ENCODE peak calls at places on chromosomes 3 and 15, in nine cellular contexts. One of them, this sample, is unnamed. For H3K4me1 and H3K36me3, the result is how much of the 10 kb centered on the place peaks cover.

GRCh38 chr3:15936347-15936746 is 138.6 kb upstream of the ANKRD28 start:
- DNase-seq in heart right ventricle: no peak
- DNase-seq in neural progenitor cell: no peak
- DNase-seq in pancreas: no peak
- DNase-seq in ovary: no peak
- DNase-seq in astrocyte: no peak
- DNase-seq in HCT116: no peak
- DNase-seq in transverse colon: no peak
- DNase-seq in fibroblast of lung: no peak
- DNase-seq in this sample: no peak

GRCh38 chr15:90414408-90415028 is 26.5 kb downstream of the IQGAP1 start:
- DNase-seq in HCT116: no peak
- DNase-seq in transverse colon: no peak
- DNase-seq in fibroblast of lung: peak
- DNase-seq in astrocyte: peak
- DNase-seq in pancreas: no peak
- DNase-seq in heart right ventricle: no peak
- DNase-seq in neural progenitor cell: no peak
- DNase-seq in ovary: no peak
- DNase-seq in this sample: no peak

GRCh38 chr3:133468251-133468721 is 68.4 kb downstream of the BFSP2 start:
- DNase-seq in heart right ventricle: no peak
- DNase-seq in ovary: no peak
- DNase-seq in pancreas: no peak
- DNase-seq in neural progenitor cell: no peak
- DNase-seq in HCT116: no peak
- DNase-seq in astrocyte: no peak
- DNase-seq in fibroblast of lung: no peak
- DNase-seq in transverse colon: no peak
- DNase-seq in this sample: no peak

GRCh38 chr3:46768061-46768460 is 50.4 kb upstream of the PRSS50 start:
- DNase-seq in HCT116: no peak
- DNase-seq in pancreas: no peak
- DNase-seq in fibroblast of lung: no peak
- DNase-seq in heart right ventricle: no peak
- DNase-seq in transverse colon: no peak
- DNase-seq in astrocyte: no peak
- DNase-seq in ovary: no peak
- DNase-seq in neural progenitor cell: no peak
- DNase-seq in this sample: no peak

GRCh38 chr15:88954431-88955277 is 41.5 kb upstream of the MFGE8 start:
- DNase-seq in HCT116: no peak
- DNase-seq in astrocyte: no peak
- DNase-seq in fibroblast of lung: peak
- DNase-seq in ovary: no peak
- DNase-seq in transverse colon: no peak
- DNase-seq in neural progenitor cell: peak
- DNase-seq in pancreas: peak
- DNase-seq in heart right ventricle: peak
- DNase-seq in this sample: no peak

GRCh38 chr3:196339493-196340254 is 1.5 kb upstream of the TM4SF19 start:
- DNase-seq in heart right ventricle: no peak
- DNase-seq in neural progenitor cell: no peak
- DNase-seq in fibroblast of lung: peak
- DNase-seq in ovary: no peak
- DNase-seq in astrocyte: peak
- DNase-seq in HCT116: no peak
- DNase-seq in transverse colon: no peak
- DNase-seq in pancreas: no peak
- DNase-seq in this sample: no peak

GRCh38 chr3:16723994-16724393 is 118.8 kb upstream of the DAZL start:
- DNase-seq in transverse colon: no peak
- DNase-seq in HCT116: peak
- DNase-seq in heart right ventricle: no peak
- DNase-seq in astrocyte: peak
- DNase-seq in pancreas: no peak
- DNase-seq in ovary: no peak
- DNase-seq in fibroblast of lung: no peak
- DNase-seq in neural progenitor cell: peak
- DNase-seq in this sample: no peak

GRCh38 chr3:25604107-25604805 is 60.5 kb downstream of the TOP2B start:
- DNase-seq in pancreas: no peak
- DNase-seq in fibroblast of lung: peak
- DNase-seq in transverse colon: no peak
- DNase-seq in ovary: no peak
- DNase-seq in neural progenitor cell: no peak
- DNase-seq in HCT116: no peak
- DNase-seq in heart right ventricle: no peak
- DNase-seq in astrocyte: peak
- DNase-seq in this sample: no peak

GRCh38 chr3:184227481-184227935 is 1.9 kb upstream of the VWA5B2 start:
- DNase-seq in astrocyte: no peak
- DNase-seq in heart right ventricle: no peak
- DNase-seq in neural progenitor cell: peak
- DNase-seq in pancreas: no peak
- DNase-seq in HCT116: no peak
- DNase-seq in fibroblast of lung: peak
- DNase-seq in transverse colon: peak
- DNase-seq in ovary: no peak
- DNase-seq in this sample: peak

GRCh38 chr3:172982731-172983364 is 158.2 kb downstream of the SPATA16 start:
- DNase-seq in pancreas: no peak
- DNase-seq in heart right ventricle: no peak
- DNase-seq in neural progenitor cell: no peak
- DNase-seq in HCT116: peak
- DNase-seq in ovary: no peak
- DNase-seq in transverse colon: no peak
- DNase-seq in fibroblast of lung: peak
- DNase-seq in astrocyte: no peak
- DNase-seq in this sample: no peak

GRCh38 chr3:113167929-113168771 is 43.2 kb upstream of the BOC start:
- DNase-seq in ovary: peak
- DNase-seq in fibroblast of lung: no peak
- DNase-seq in pancreas: no peak
- DNase-seq in heart right ventricle: no peak
- DNase-seq in astrocyte: no peak
- DNase-seq in transverse colon: no peak
- DNase-seq in HCT116: no peak
- DNase-seq in neural progenitor cell: no peak
- DNase-seq in this sample: no peak

GRCh38 chr3:107992976-107993684 is 97.7 kb downstream of the CD47 start:
- DNase-seq in ovary: no peak
- DNase-seq in transverse colon: no peak
- DNase-seq in fibroblast of lung: peak
- DNase-seq in pancreas: no peak
- DNase-seq in neural progenitor cell: no peak
- DNase-seq in astrocyte: no peak
- DNase-seq in HCT116: no peak
- DNase-seq in heart right ventricle: no peak
- DNase-seq in this sample: no peak

GRCh38 chr3:107989651-107990050 is 101.2 kb downstream of the CD47 start:
- DNase-seq in ovary: no peak
- DNase-seq in astrocyte: no peak
- DNase-seq in fibroblast of lung: no peak
- DNase-seq in neural progenitor cell: no peak
- DNase-seq in transverse colon: no peak
- DNase-seq in pancreas: no peak
- DNase-seq in HCT116: no peak
- DNase-seq in heart right ventricle: no peak
- DNase-seq in this sample: no peak

GRCh38 chr3:107990926-107991325 is 99.9 kb downstream of the CD47 start:
- DNase-seq in HCT116: no peak
- DNase-seq in neural progenitor cell: no peak
- DNase-seq in ovary: no peak
- DNase-seq in transverse colon: no peak
- DNase-seq in pancreas: no peak
- DNase-seq in heart right ventricle: no peak
- DNase-seq in fibroblast of lung: no peak
- DNase-seq in astrocyte: no peak
- DNase-seq in this sample: no peak

GRCh38 chr3:107988464-107989156 is 102.2 kb downstream of the CD47 start:
- DNase-seq in heart right ventricle: peak
- DNase-seq in HCT116: no peak
- DNase-seq in neural progenitor cell: no peak
- DNase-seq in astrocyte: peak
- DNase-seq in fibroblast of lung: peak
- DNase-seq in transverse colon: peak
- DNase-seq in ovary: peak
- DNase-seq in pancreas: no peak
- DNase-seq in this sample: peak

GRCh38 chr3:107990433-107990832 is 100.4 kb downstream of the CD47 start:
- DNase-seq in astrocyte: no peak
- DNase-seq in pancreas: no peak
- DNase-seq in ovary: no peak
- DNase-seq in transverse colon: no peak
- DNase-seq in HCT116: no peak
- DNase-seq in neural progenitor cell: no peak
- DNase-seq in heart right ventricle: no peak
- DNase-seq in fibroblast of lung: no peak
- DNase-seq in this sample: no peak
- H3K4me1 ChIP-seq in astrocyte: under half
- H3K4me1 ChIP-seq in pancreas: under half
- H3K4me1 ChIP-seq in ovary: under half
- H3K4me1 ChIP-seq in transverse colon: under half
- H3K4me1 ChIP-seq in HCT116: under half
- H3K4me1 ChIP-seq in neural progenitor cell: under half
- H3K4me1 ChIP-seq in heart right ventricle: under half
- H3K4me1 ChIP-seq in fibroblast of lung: under half
- H3K4me1 ChIP-seq in this sample: under half

DNA sequence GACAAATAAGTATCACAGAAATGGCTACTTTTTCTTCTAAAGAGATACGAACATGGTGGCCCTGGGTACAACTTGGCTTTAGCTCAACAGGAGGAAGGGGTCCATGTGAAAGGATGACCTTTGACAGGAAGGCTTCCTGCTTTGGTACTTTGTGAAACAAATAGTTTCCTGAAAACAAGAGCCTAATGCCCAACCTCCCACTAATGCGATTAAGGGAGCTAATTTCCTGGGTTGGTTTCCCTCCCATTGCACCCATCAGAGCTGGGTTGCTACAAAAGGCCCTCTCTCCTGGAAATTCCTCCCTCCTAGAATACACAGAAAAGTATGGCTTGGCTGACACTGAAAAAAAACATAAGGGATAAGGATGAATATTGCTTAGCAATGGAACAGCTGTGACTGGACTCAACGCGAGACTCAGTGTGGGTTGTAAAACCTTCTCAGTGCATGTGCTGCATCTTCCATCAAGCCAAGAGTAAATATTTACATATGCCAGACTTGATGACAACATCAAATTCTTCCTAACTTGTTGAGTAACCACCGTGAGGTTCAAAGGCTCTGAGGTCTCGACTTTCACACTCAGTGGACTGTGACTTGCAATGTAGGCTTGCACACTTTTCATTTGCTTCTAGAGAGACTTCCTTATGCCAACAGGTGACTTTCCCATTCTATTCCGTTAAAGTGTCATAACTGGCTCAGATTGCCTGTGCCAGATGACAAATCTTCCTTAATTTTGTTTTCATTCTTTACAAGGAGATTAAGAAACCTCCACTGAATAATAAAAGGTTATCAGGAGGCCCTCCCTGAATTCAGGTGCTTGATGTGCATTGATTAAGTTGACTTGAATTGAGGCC is 60.1 kb downstream of the ADAMTS9 start:
- DNase-seq in ovary: no peak
- DNase-seq in HCT116: no peak
- DNase-seq in pancreas: no peak
- DNase-seq in neural progenitor cell: peak
- DNase-seq in fibroblast of lung: peak
- DNase-seq in transverse colon: no peak
- DNase-seq in heart right ventricle: no peak
- DNase-seq in astrocyte: no peak
- DNase-seq in this sample: no peak
- H3K36me3 ChIP-seq in ovary: under half
- H3K36me3 ChIP-seq in HCT116: under half
- H3K36me3 ChIP-seq in pancreas: under half
- H3K36me3 ChIP-seq in neural progenitor cell: under half
- H3K36me3 ChIP-seq in fibroblast of lung: under half
- H3K36me3 ChIP-seq in transverse colon: under half
- H3K36me3 ChIP-seq in heart right ventricle: under half
- H3K36me3 ChIP-seq in astrocyte: under half
- H3K36me3 ChIP-seq in this sample: under half

DNA sequence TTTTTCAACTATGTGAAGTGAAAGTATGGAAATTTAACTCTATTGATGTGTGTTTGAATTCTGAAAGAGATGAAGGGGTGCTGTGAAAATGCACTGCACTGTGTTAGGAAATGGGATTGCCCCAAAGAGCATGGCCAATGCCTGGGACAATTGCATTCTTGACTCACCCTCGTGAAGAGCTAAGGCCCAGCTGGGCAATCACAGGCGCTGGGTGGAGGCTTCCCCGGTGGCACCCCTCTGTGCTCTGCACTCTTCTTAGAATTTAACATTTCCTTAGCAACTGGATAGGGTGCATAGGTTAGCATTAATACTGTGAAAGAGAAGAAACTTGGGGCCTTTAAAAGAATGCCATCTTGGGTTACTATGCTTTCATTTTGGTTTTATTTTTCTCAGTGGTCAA is 179.9 kb upstream of the GOLIM4 start:
- DNase-seq in transverse colon: no peak
- DNase-seq in pancreas: no peak
- DNase-seq in ovary: no peak
- DNase-seq in neural progenitor cell: no peak
- DNase-seq in heart right ventricle: no peak
- DNase-seq in fibroblast of lung: no peak
- DNase-seq in astrocyte: no peak
- DNase-seq in HCT116: no peak
- DNase-seq in this sample: no peak
- H3K4me1 ChIP-seq in transverse colon: under half
- H3K4me1 ChIP-seq in pancreas: under half
- H3K4me1 ChIP-seq in ovary: under half
- H3K4me1 ChIP-seq in neural progenitor cell: under half
- H3K4me1 ChIP-seq in heart right ventricle: under half
- H3K4me1 ChIP-seq in fibroblast of lung: under half
- H3K4me1 ChIP-seq in astrocyte: under half
- H3K4me1 ChIP-seq in HCT116: under half
- H3K4me1 ChIP-seq in this sample: under half

GRCh38 chr3:41630017-41630416 is 331.9 kb downstream of the ULK4 start:
- DNase-seq in astrocyte: peak
- DNase-seq in fibroblast of lung: no peak
- DNase-seq in HCT116: no peak
- DNase-seq in neural progenitor cell: no peak
- DNase-seq in heart right ventricle: no peak
- DNase-seq in transverse colon: no peak
- DNase-seq in pancreas: no peak
- DNase-seq in ovary: no peak
- DNase-seq in this sample: no peak
- H3K36me3 ChIP-seq in astrocyte: under half
- H3K36me3 ChIP-seq in fibroblast of lung: under half
- H3K36me3 ChIP-seq in HCT116: under half
- H3K36me3 ChIP-seq in neural progenitor cell: under half
- H3K36me3 ChIP-seq in heart right ventricle: under half
- H3K36me3 ChIP-seq in transverse colon: under half
- H3K36me3 ChIP-seq in pancreas: under half
- H3K36me3 ChIP-seq in ovary: under half
- H3K36me3 ChIP-seq in this sample: under half

DNA sequence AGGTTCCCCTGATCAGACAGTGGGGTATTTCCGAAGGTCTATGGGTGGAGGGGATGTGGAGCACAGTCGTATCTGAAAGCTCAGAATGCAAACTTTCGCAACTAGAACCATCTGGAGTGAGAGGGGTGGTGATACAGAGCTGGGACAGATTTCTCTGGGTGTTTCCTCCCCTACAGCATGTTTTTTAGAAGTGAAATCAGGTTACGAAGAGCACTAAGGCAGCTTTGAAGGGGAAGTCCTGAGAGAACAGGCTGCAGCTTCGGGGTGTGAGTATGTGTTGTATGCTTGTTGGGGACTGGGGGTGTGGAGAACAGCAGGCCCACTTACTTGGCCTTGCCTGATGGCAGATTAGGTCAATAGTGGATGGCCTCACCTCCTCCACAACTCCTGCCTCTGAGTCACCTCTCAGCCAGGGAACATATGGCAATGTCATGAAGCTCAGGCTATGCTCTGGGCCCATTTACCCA is 107.1 kb upstream of the RASGRP1 start:
- DNase-seq in heart right ventricle: no peak
- DNase-seq in HCT116: no peak
- DNase-seq in fibroblast of lung: no peak
- DNase-seq in ovary: no peak
- DNase-seq in neural progenitor cell: no peak
- DNase-seq in pancreas: no peak
- DNase-seq in transverse colon: no peak
- DNase-seq in astrocyte: no peak
- DNase-seq in this sample: no peak
- H3K4me1 ChIP-seq in heart right ventricle: under half
- H3K4me1 ChIP-seq in HCT116: under half
- H3K4me1 ChIP-seq in fibroblast of lung: under half
- H3K4me1 ChIP-seq in ovary: under half
- H3K4me1 ChIP-seq in neural progenitor cell: under half
- H3K4me1 ChIP-seq in pancreas: under half
- H3K4me1 ChIP-seq in transverse colon: under half
- H3K4me1 ChIP-seq in astrocyte: under half
- H3K4me1 ChIP-seq in this sample: under half

This sample was measured in mucosa of descending colon.